ENCODE peak calls at places on chromosome 19, in seven cellular contexts. E, C, S, I, D, L and P are unnamed samples.

GRCh38 chr19:2391118-2391725 is 31.2 kb downstream of the TMPRSS9 start:
- DNase-seq in D (peak; percentile 39), E (peak; percentile 53), C (no peak), L (no peak), S (peak; percentile 25), I (no peak), P (peak; percentile 76)

GRCh38 chr19:19026299-19026971 is 6.9 kb downstream of the SUGP2 start:
- DNase-seq in I (no peak), D (no peak), S (no peak), L (peak; percentile 86), E (no peak), C (no peak), P (no peak)

GRCh38 chr19:19758164-19758563 is 25.3 kb upstream of the ZNF14 start:
- DNase-seq in S (no peak), I (no peak), L (no peak), D (no peak), C (no peak), E (no peak), P (no peak)

GRCh38 chr19:16398530-16399241 is 73.1 kb downstream of the EPS15L1 start:
- DNase-seq in E (no peak), I (no peak), S (no peak), D (no peak), C (no peak), L (no peak), P (no peak)

GRCh38 chr19:11168568-11168967 is 13.0 kb upstream of the SPC24 start:
- DNase-seq in L (no peak), E (peak; percentile 77), I (no peak), S (no peak), D (no peak), C (no peak), P (no peak)

GRCh38 chr19:56120002-56120370 is 1.1 kb downstream of the ZNF787 start:
- DNase-seq in C (no peak), E (no peak), I (no peak), L (no peak), D (no peak), S (no peak), P (no peak)

GRCh38 chr19:39156891-39157230 is 31.3 kb downstream of the PAK4 start:
- DNase-seq in E (no peak), D (no peak), C (no peak), I (no peak), S (no peak), L (no peak), P (no peak)

GRCh38 chr19:18173054-18173571 is 500 bp upstream of the IFI30 start:
- DNase-seq in C (no peak), S (no peak), I (peak; percentile 52), L (peak; percentile 64), D (no peak), E (no peak), P (no peak)

GRCh38 chr19:20422616-20423205 is 142.9 kb downstream of the ZNF737 start:
- DNase-seq in C (no peak), L (no peak), D (no peak), E (no peak), S (no peak), I (peak; percentile 12), P (no peak)

GRCh38 chr19:10565028-10565566 is 713 bp downstream of the KRI1 start:
- DNase-seq in S (no peak), L (no peak), D (peak; percentile 56), I (no peak), C (peak; percentile 63), E (no peak), P (peak; percentile 49)

GRCh38 chr19:49297403-49297802 is 27.6 kb downstream of the SLC6A16 start:
- DNase-seq in I (no peak), D (no peak), S (no peak), C (no peak), L (no peak), E (peak; percentile 24), P (no peak)

GRCh38 chr19:51195616-51196015 is 29.3 kb upstream of the CD33 start:
- DNase-seq in D (no peak), C (no peak), I (no peak), L (no peak), E (no peak), S (no peak), P (no peak)